ENCODE peak calls at places on chromosome 19, in four cellular contexts. F, V, D and S are unnamed samples.

GRCh38 chr19:48480476-48481190 is 11.5 kb downstream of the CYTH2 start:
- DNase-seq in F (peak; percentile 81), V (peak; percentile 64), D (no peak), S (no peak)

GRCh38 chr19:7705387-7706187 is 3.7 kb upstream of the FCER2 start:
- DNase-seq in D (no peak), F (no peak), V (peak; percentile 47), S (no peak)

GRCh38 chr19:44813331-44814131 is 4.6 kb downstream of the BCAM start:
- DNase-seq in D (no peak), V (no peak), F (no peak), S (no peak)

GRCh38 chr19:51607920-51608562 is 22.2 kb downstream of the SIGLEC5 start:
- DNase-seq in F (no peak), D (peak; percentile 74), V (peak; percentile 80), S (peak; percentile 73)

GRCh38 chr19:13756210-13756609 is 8.1 kb upstream of the MRI1 start:
- DNase-seq in F (no peak), D (no peak), V (no peak), S (no peak)

GRCh38 chr19:3046621-3047306 is 15.5 kb downstream of the TLE5 start:
- DNase-seq in V (no peak), F (no peak), D (peak; percentile 51), S (no peak)

GRCh38 chr19:54952591-54953344 is 5.4 kb upstream of the NLRP7 start:
- DNase-seq in D (no peak), F (no peak), V (no peak), S (no peak)

GRCh38 chr19:7921302-7921954 is 1.3 kb downstream of the SNAPC2 start:
- DNase-seq in D (no peak), V (no peak), F (peak; percentile 84), S (no peak)

GRCh38 chr19:10193666-10194499 is 870 bp downstream of the DNMT1 start:
- DNase-seq in F (no peak), V (no peak), D (no peak), S (peak; percentile 70)

GRCh38 chr19:40238775-40239174 is 12.3 kb upstream of the CCNP start:
- DNase-seq in D (no peak), F (no peak), V (no peak), S (no peak)

GRCh38 chr19:15859187-15859586 is 38.7 kb downstream of the CYP4F2 start:
- DNase-seq in F (no peak), D (no peak), V (no peak), S (no peak)

GRCh38 chr19:13963603-13964105 is 11.3 kb downstream of the DCAF15 start:
- DNase-seq in D (no peak), V (no peak), F (peak; percentile 68), S (no peak)

GRCh38 chr19:40744554-40745401 is 5.5 kb downstream of the ACTMAP start:
- DNase-seq in F (no peak), D (peak; percentile 14), V (no peak), S (no peak)

GRCh38 chr19:55611983-55612645 is 6.7 kb downstream of the ZNF865 start:
- DNase-seq in D (no peak), V (no peak), F (no peak), S (no peak)

GRCh38 chr19:12801466-12802266 is at the start of the genes PRDX2 and THSD8:
- DNase-seq in V (peak; percentile 85), D (peak; percentile 91), F (peak; percentile 96), S (peak; percentile 65)

GRCh38 chr19:56504581-56504980 is 3.1 kb upstream of the ZNF471 start:
- DNase-seq in V (no peak), F (no peak), D (no peak), S (peak; percentile 54)

GRCh38 chr19:10339380-10339960 is at the start of gene ICAM3:
- DNase-seq in D (no peak), V (no peak), F (no peak), S (no peak)

GRCh38 chr19:15815306-15815705 is at the start of gene OR10H1:
- DNase-seq in V (no peak), F (peak; percentile 49), D (no peak), S (no peak)

GRCh38 chr19:50718255-50719118 is 1.1 kb downstream of the SHANK1 start:
- DNase-seq in V (no peak), D (no peak), F (peak; percentile 79), S (no peak)

GRCh38 chr19:7871530-7872305 is 2.5 kb downstream of the PRR36 start:
- DNase-seq in V (peak; percentile 86), D (peak; percentile 96), F (peak; percentile 98), S (peak; percentile 97)

GRCh38 chr19:50413531-50413930 is 5.2 kb upstream of the SPIB start:
- DNase-seq in F (peak; percentile 77), V (no peak), D (no peak), S (no peak)

GRCh38 chr19:30046522-30046921 is 104.5 kb downstream of the URI1 start:
- DNase-seq in V (no peak), F (no peak), D (no peak), S (no peak)

GRCh38 chr19:31625056-31625455 is 275.8 kb upstream of the TSHZ3 start:
- DNase-seq in D (no peak), V (no peak), F (no peak), S (no peak)

GRCh38 chr19:19606021-19606420 is 12.5 kb downstream of the PBX4 start:
- DNase-seq in V (no peak), F (no peak), D (no peak), S (no peak)

GRCh38 chr19:16384688-16385087 is 60.1 kb downstream of the KLF2 start:
- DNase-seq in D (peak; percentile 37), F (no peak), V (no peak), S (no peak)

GRCh38 chr19:48325265-48325910 is at the start of gene EMP3:
- DNase-seq in F (no peak), D (peak; percentile 88), V (peak; percentile 82), S (peak; percentile 95)

GRCh38 chr19:1467512-1468273 is 11.3 kb downstream of the C19orf25 start:
- DNase-seq in D (no peak), F (peak; percentile 81), V (peak; percentile 19), S (no peak)

GRCh38 chr19:1467228-1467511 is 11.8 kb downstream of the C19orf25 start:
- DNase-seq in F (no peak), V (no peak), D (no peak), S (no peak)

GRCh38 chr19:1465191-1466016 is 13.6 kb downstream of the C19orf25 start:
- DNase-seq in D (peak; percentile 73), F (peak; percentile 88), V (peak; percentile 39), S (no peak)

GRCh38 chr19:1466461-1467227 is 12.4 kb downstream of the C19orf25 start:
- DNase-seq in D (peak; percentile 32), F (peak; percentile 82), V (peak; percentile 19), S (no peak)

GRCh38 chr19:1466018-1466460 is 13.0 kb downstream of the C19orf25 start:
- DNase-seq in V (no peak), F (no peak), D (no peak), S (no peak)
- TF ChIP-seq CTCF in V (no peak), F (no peak), D (no peak), S (no peak)

GRCh38 chr19:36847968-36848367 is 2.7 kb upstream of the ZNF345 start:
- DNase-seq in D (no peak), V (no peak), F (no peak), S (no peak)

GRCh38 chr19:36849701-36850645 is 703 bp upstream of the ZNF345 start:
- DNase-seq in D (peak; percentile 93), F (peak; percentile 94), V (peak; percentile 92), S (peak; percentile 90)

GRCh38 chr19:36850646-36851442 is at the start of gene ZNF345:
- DNase-seq in D (peak; percentile 97), V (peak; percentile 92), F (peak; percentile 92), S (peak; percentile 96)

DNA sequence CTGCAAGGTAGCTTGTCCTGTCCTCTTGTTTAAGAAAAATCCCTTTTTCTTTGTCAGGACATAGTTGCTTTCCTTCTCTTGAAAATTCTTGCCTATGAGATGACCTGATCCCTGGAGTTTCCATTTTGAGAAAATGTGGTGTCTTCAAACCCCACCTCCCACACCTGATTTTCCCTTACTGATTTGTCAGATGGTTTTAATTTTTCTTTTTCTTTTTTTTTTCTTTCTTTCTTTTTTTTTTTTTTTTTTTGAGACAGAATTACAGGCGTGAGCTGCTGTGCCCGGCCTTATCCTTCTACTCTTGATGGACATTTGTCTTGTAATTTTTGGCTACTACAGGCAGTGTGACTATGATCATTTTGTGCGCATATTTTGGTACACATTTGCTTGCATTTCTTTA is 1.2 kb downstream of the ZNF345 start:
- DNase-seq in V (no peak), F (no peak), D (no peak), S (no peak)
- H3K4me3 ChIP-seq in V (peak overlapping the region; percentile 71), F (no peak overlapping the region), D (peak overlapping the region; percentile 46), S (peak overlapping the region; percentile 100)

DNA sequence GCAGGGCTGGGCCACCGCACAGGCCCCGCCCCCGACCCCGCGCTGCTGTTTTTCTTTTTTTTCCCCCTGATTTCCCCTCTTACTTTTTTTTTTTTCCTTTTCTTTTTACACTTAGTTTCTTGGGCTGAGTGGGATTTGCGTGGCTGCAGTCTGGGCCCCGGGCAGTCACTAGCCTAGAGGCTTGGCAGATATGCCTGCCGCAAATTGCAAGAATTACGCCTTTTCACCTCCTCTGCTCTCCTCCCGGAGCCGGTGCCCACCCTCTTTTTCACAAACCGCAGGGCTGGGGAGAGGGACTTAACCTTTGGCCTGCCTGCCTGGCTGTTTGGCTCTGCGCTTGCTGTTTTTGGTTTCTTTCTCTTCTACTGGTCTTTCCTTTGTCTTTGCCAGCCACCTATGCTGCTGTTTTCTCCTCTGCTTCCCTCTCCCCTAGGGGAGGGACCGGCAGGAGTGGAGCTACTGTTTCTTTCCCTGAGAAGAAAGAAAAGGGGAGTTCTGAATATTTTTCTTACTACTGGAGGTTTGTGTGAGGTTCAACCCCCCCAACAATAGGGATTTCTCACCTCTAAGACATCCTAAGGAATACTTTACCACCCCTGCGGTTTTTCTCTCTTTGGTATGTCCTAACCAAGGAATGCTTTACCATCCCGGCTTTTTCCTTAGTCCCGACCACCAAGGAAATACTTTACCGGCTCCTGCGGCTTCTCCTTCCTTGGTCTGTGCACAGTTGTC is 11.0 kb downstream of the ZNF552 start:
- DNase-seq in V (no peak), D (peak; percentile 36), F (no peak), S (peak; percentile 66)
- TF ChIP-seq CTCF in V (no peak), D (no peak), F (no peak), S (no peak)

GRCh38 chr19:38942471-38943181 is 11.9 kb downstream of the MRPS12 start:
- DNase-seq in D (no peak), F (no peak), V (no peak), S (no peak)

GRCh38 chr19:38941979-38942378 is 11.2 kb downstream of the MRPS12 start:
- DNase-seq in F (no peak), D (no peak), V (no peak), S (no peak)

GRCh38 chr19:38944981-38945506 is 14.3 kb downstream of the MRPS12 start:
- DNase-seq in D (no peak), F (peak; percentile 62), V (no peak), S (no peak)

GRCh38 chr19:38945562-38946228 is 15.0 kb downstream of the MRPS12 start:
- DNase-seq in D (no peak), F (no peak), V (no peak), S (no peak)

DNA sequence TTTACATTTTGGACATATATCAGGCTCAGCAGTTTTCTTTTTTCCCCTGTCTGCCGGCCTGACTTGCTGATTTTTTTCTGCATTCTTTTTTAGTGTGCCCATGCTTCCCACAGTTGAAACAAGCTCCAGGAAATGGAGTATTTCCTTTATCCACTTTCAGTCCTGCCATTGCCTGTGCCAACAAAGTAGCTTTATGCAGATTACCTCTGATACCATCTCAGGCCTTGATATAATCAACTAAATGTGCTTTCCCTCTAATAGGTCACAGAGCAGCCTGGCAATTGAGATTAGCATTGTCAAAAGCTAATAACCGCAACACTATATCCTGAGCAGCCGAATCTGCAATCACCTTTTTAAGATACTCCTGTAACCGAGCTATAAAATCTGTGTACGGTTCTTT is 9.2 kb downstream of the MRPS12 start:
- DNase-seq in V (no peak), F (no peak), D (no peak), S (no peak)
- H3K4me3 ChIP-seq in V (no peak overlapping the region), F (no peak overlapping the region), D (no peak overlapping the region), S (no peak overlapping the region)